ENCODE peak calls at places on chromosomes 6 and 20, in seven cellular contexts. D is GM23338; M is psoas muscle; B is activated gamma-delta T cell; O is activated CD4-positive, alpha-beta T cell treated with anti-CD3 and anti-CD28 coated beads, Interleukin-2, amount 50 U/mL, for 1 hour; E is stimulated activated CD8-positive, alpha-beta memory T cell treated with anti-CD3 and anti-CD28 coated beads, Interleukin-2, amount 100 ng/mL, for 1 hour; Y is C1 segment of cervical spinal cord. S is an unnamed sample.

GRCh38 chr6:90444125-90444745 is 142.6 kb downstream of the MAP3K7 start:
- DNase-seq in D (no peak), O (no peak), Y (no peak), E (no peak), M (no peak), B (no peak), S (no peak)

GRCh38 chr6:39225946-39226437 is 3.3 kb downstream of the KCNK5 start:
- DNase-seq in Y (no peak), M (no peak), O (peak; percentile 10), E (no peak), B (no peak), D (no peak), S (peak; percentile 8)

GRCh38 chr6:14728396-14729024 is 517.4 kb upstream of the JARID2 start:
- DNase-seq in B (no peak), E (no peak), O (no peak), Y (no peak), M (peak; percentile 57), D (no peak), S (no peak)

GRCh38 chr6:108862479-108863191 is 14.4 kb downstream of the ARMC2 start:
- DNase-seq in B (no peak), M (no peak), Y (no peak), O (no peak), D (no peak), E (no peak), S (no peak)

GRCh38 chr20:1177680-1178079 is 7.1 kb downstream of the TMEM74B start:
- DNase-seq in D (peak; percentile 77), E (no peak), O (no peak), M (no peak), B (no peak), Y (no peak), S (no peak)

GRCh38 chr20:19254956-19255355 is 42.5 kb downstream of the SLC24A3 start:
- DNase-seq in O (no peak), D (no peak), Y (no peak), E (no peak), B (no peak), M (no peak), S (no peak)

GRCh38 chr6:142685852-142686718 is 258.9 kb downstream of the HIVEP2 start:
- DNase-seq in Y (no peak), D (no peak), M (no peak), B (no peak), O (no peak), E (no peak), S (no peak)

GRCh38 chr6:117195728-117196127 is 69.6 kb upstream of the VGLL2 start:
- DNase-seq in E (no peak), Y (no peak), B (no peak), O (no peak), D (peak; percentile 17), M (no peak), S (no peak)

GRCh38 chr6:139392834-139393233 is 18.4 kb upstream of the CITED2 start:
- DNase-seq in B (no peak), E (no peak), O (no peak), D (no peak), Y (no peak), M (no peak), S (no peak)

GRCh38 chr6:110471966-110472365 is 4.4 kb downstream of the SLC22A16 start:
- DNase-seq in Y (no peak), M (no peak), E (no peak), O (no peak), D (no peak), B (no peak), S (no peak)

GRCh38 chr6:4482461-4482860 is 293.7 kb upstream of the CDYL start:
- DNase-seq in M (no peak), Y (no peak), E (no peak), B (no peak), O (no peak), D (no peak), S (no peak)

GRCh38 chr20:40687384-40688128 is 1.5 kb downstream of the MAFB start:
- DNase-seq in E (no peak), Y (no peak), D (peak; percentile 73), B (no peak), O (no peak), M (peak; percentile 84), S (no peak)

GRCh38 chr6:48389146-48390043 is 278.4 kb upstream of the PTCHD4 start:
- DNase-seq in B (no peak), O (no peak), D (no peak), E (no peak), M (no peak), Y (no peak), S (no peak)

GRCh38 chr6:169997930-169998218 is 246.5 kb downstream of the ERMARD start:
- DNase-seq in M (no peak), B (no peak), O (no peak), Y (no peak), D (no peak), E (no peak), S (no peak)

GRCh38 chr20:48298851-48299484 is 513.7 kb upstream of the SULF2 start:
- DNase-seq in O (no peak), M (no peak), Y (no peak), B (no peak), E (no peak), D (no peak), S (no peak)

GRCh38 chr6:112571886-112572285 is 224.8 kb downstream of the RFPL4B start:
- DNase-seq in D (no peak), M (no peak), B (no peak), Y (no peak), O (no peak), E (no peak), S (no peak)

GRCh38 chr6:155377061-155377460 is 62.8 kb upstream of the TFB1M start:
- DNase-seq in M (no peak), O (no peak), B (no peak), E (no peak), Y (no peak), D (no peak), S (no peak)

GRCh38 chr20:58310291-58310782 is 822 bp downstream of the RAB22A start:
- DNase-seq in D (peak; percentile 8), M (no peak), Y (no peak), E (no peak), O (no peak), B (no peak), S (peak; percentile 23)

GRCh38 chr6:87504440-87504839 is 31.7 kb downstream of the SLC35A1 start:
- DNase-seq in B (no peak), M (no peak), D (no peak), O (no peak), E (no peak), Y (no peak), S (no peak)

GRCh38 chr6:106799008-106799952 is 169.9 kb downstream of the QRSL1 start:
- DNase-seq in Y (no peak), D (no peak), M (no peak), O (no peak), B (no peak), E (no peak), S (no peak)

GRCh38 chr20:22974354-22974753 is 60.8 kb upstream of the SSTR4 start:
- DNase-seq in B (no peak), M (no peak), D (peak; percentile 65), O (no peak), E (no peak), Y (no peak), S (no peak)

GRCh38 chr6:89689732-89690131 is 51.2 kb upstream of the LYRM2 start:
- DNase-seq in B (no peak), M (no peak), Y (no peak), E (no peak), D (peak; percentile 93), O (no peak), S (no peak)

GRCh38 chr6:78598966-78599365 is 268.4 kb upstream of the IRAK1BP1 start:
- DNase-seq in D (no peak), B (no peak), Y (no peak), E (no peak), M (no peak), O (no peak), S (no peak)

GRCh38 chr6:132669690-132670291 is 10.8 kb upstream of the TAAR1 start:
- DNase-seq in Y (no peak), D (peak; percentile 66), O (no peak), E (no peak), B (no peak), M (no peak), S (peak; percentile 25)

GRCh38 chr20:36777576-36777975 is 4.0 kb upstream of the DSN1 start:
- DNase-seq in O (no peak), D (no peak), E (no peak), Y (no peak), M (no peak), B (no peak), S (no peak)

GRCh38 chr6:43070028-43070632 is 6.0 kb upstream of the PTK7 start:
- DNase-seq in M (no peak), Y (no peak), E (no peak), D (peak; percentile 90), O (no peak), B (no peak), S (no peak)

GRCh38 chr20:57877131-57877784 is 167.4 kb upstream of the PMEPA1 start:
- DNase-seq in O (no peak), B (no peak), M (no peak), E (no peak), Y (no peak), D (no peak), S (no peak)

GRCh38 chr6:132007474-132008190 is 56.5 kb upstream of the CCN2 start:
- DNase-seq in M (no peak), B (no peak), E (no peak), D (no peak), O (no peak), Y (no peak), S (no peak)

GRCh38 chr6:4102687-4103244 is 23.8 kb upstream of the FAM217A start:
- DNase-seq in M (no peak), B (no peak), D (no peak), E (no peak), Y (no peak), O (no peak), S (no peak)

GRCh38 chr6:89148016-89148750 is 2.3 kb downstream of the PM20D2 start:
- DNase-seq in Y (no peak), M (peak; percentile 56), O (no peak), E (no peak), B (no peak), D (no peak), S (no peak)

GRCh38 chr6:17098538-17098937 is 3.3 kb upstream of the STMND1 start:
- DNase-seq in M (no peak), Y (no peak), B (no peak), E (no peak), D (no peak), O (no peak), S (no peak)

GRCh38 chr6:35675871-35676459 is 12.8 kb downstream of the FKBP5 start:
- DNase-seq in E (no peak), Y (no peak), O (no peak), M (no peak), B (no peak), D (no peak), S (no peak)

S was measured in central memory CD4-positive, alpha-beta T cell.